ENCODE peak calls at places on chromosomes 6 and 20, in eight cellular contexts. I is left ventricle myocardium inferior; C is CD4-positive, alpha-beta memory T cell; Y is GM23248; J is prostate gland; H is psoas muscle; N is kidney; W is right lobe of liver. K is an unnamed sample.
A peak's percentile ranks its signal among the peaks of the same experiment; 100 is the strongest.

GRCh38 chr6:38187285-38187684 is 367.8 kb downstream of the ZFAND3 start:
- DNase-seq in I (no peak), Y (no peak), N (no peak), H (no peak), C (no peak), J (no peak), W (no peak), K (peak; percentile 16)

GRCh38 chr6:157791461-157791860 is 31.6 kb upstream of the SNX9 start:
- DNase-seq in C (no peak), Y (no peak), W (no peak), N (no peak), H (no peak), J (no peak), I (no peak), K (no peak)

GRCh38 chr6:7905416-7905815 is 5.2 kb downstream of the TXNDC5 start:
- DNase-seq in N (no peak), W (no peak), J (no peak), I (no peak), H (no peak), C (no peak), Y (peak; percentile 36), K (no peak)

GRCh38 chr20:61828891-61829290 is 236.8 kb downstream of the TAF4 start:
- DNase-seq in C (no peak), N (peak; percentile 37), I (no peak), H (no peak), Y (no peak), W (peak; percentile 37), J (no peak), K (peak; percentile 58)

GRCh38 chr6:87346700-87347099 is 2.1 kb downstream of the C6orf163 start:
- DNase-seq in Y (no peak), H (no peak), N (no peak), C (no peak), W (no peak), J (no peak), I (no peak), K (no peak)

GRCh38 chr6:156794963-156795362 is 17.8 kb downstream of the ARID1B start:
- DNase-seq in H (no peak), W (no peak), C (no peak), N (no peak), Y (no peak), J (no peak), I (no peak), K (no peak)

GRCh38 chr6:37713529-37714119 is 15.9 kb upstream of the MDGA1 start:
- DNase-seq in Y (peak; percentile 84), W (peak; percentile 19), H (peak; percentile 36), I (no peak), C (no peak), N (no peak), J (no peak), K (no peak)

GRCh38 chr6:111585969-111586315 is 19.7 kb downstream of the TRAF3IP2 start:
- DNase-seq in W (no peak), J (no peak), N (no peak), I (no peak), Y (no peak), H (no peak), C (no peak), K (no peak)

GRCh38 chr20:4633780-4634179 is 87.9 kb upstream of the PRND start:
- DNase-seq in H (no peak), C (no peak), I (no peak), W (no peak), Y (peak; percentile 89), N (no peak), J (no peak), K (no peak)

GRCh38 chr6:134056046-134056445 is 3.6 kb upstream of the SLC2A12 start:
- DNase-seq in W (no peak), C (no peak), Y (no peak), N (no peak), J (no peak), H (no peak), I (no peak), K (no peak)

GRCh38 chr6:123393333-123393732 is 243.4 kb downstream of the TRDN start:
- DNase-seq in C (no peak), J (no peak), H (no peak), Y (peak; percentile 35), N (no peak), I (no peak), W (no peak), K (no peak)

GRCh38 chr6:33428219-33428890 is 8.5 kb downstream of the SYNGAP1 start:
- DNase-seq in H (no peak), C (peak; percentile 54), N (peak; percentile 83), W (no peak), Y (peak; percentile 75), I (no peak), J (no peak), K (peak; percentile 90)

GRCh38 chr6:122033564-122034181 is 365.8 kb upstream of the HSF2 start:
- DNase-seq in J (peak; percentile 14), I (no peak), H (no peak), Y (peak; percentile 81), C (peak; percentile 20), N (no peak), W (no peak), K (no peak)

GRCh38 chr6:164039954-164040375 is 625.4 kb downstream of the QKI start:
- DNase-seq in J (peak; percentile 17), I (peak; percentile 36), W (peak; percentile 68), C (peak; percentile 53), N (peak; percentile 85), H (peak; percentile 27), Y (no peak), K (peak; percentile 81)

GRCh38 chr6:105600342-105601293 is 197.7 kb upstream of the PREP start:
- DNase-seq in C (no peak), N (no peak), H (no peak), J (no peak), W (no peak), Y (peak; percentile 61), I (no peak), K (no peak)

GRCh38 chr20:43446361-43446879 is 11.3 kb upstream of the SRSF6 start:
- DNase-seq in I (no peak), W (no peak), H (no peak), J (no peak), C (no peak), N (no peak), Y (peak; percentile 39), K (peak; percentile 38)

GRCh38 chr20:41078329-41078728 is 49.7 kb downstream of the TOP1 start:
- DNase-seq in I (no peak), J (peak; percentile 38), N (no peak), Y (peak; percentile 67), W (no peak), C (no peak), H (no peak), K (no peak)

GRCh38 chr6:40506956-40507355 is 80.2 kb downstream of the LRFN2 start:
- DNase-seq in C (no peak), H (no peak), N (no peak), J (no peak), Y (peak; percentile 68), W (no peak), I (no peak), K (no peak)

GRCh38 chr6:40511884-40512283 is 75.3 kb downstream of the LRFN2 start:
- DNase-seq in H (no peak), N (no peak), J (no peak), C (no peak), Y (no peak), I (no peak), W (no peak), K (no peak)

GRCh38 chr6:40509716-40510260 is 77.4 kb downstream of the LRFN2 start:
- DNase-seq in N (no peak), H (no peak), C (no peak), J (no peak), I (no peak), Y (no peak), W (no peak), K (no peak)

GRCh38 chr6:40510442-40510841 is 76.7 kb downstream of the LRFN2 start:
- DNase-seq in N (no peak), Y (no peak), J (no peak), W (no peak), I (no peak), C (no peak), H (no peak), K (no peak)

DNA sequence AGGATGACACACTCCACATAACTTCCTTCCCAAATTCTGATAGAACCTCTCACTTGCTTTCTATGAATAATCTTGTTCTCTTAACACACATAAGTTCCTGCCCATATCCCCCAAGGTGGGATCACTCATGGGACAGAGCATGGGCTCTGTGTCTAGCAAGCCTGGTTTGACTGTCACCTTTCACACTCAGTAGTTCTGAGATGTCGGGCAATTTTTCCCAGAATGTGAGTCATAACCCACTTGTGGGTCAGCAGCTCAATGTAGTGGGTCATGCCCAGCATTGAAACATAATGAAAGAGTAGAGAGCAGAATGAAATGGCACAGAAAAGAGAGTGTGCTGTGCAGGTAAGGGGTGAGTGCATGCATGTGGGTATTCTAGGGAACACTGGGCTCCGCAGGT is 78.0 kb downstream of the LRFN2 start:
- DNase-seq in C (no peak), H (no peak), J (no peak), N (no peak), I (no peak), W (no peak), Y (no peak), K (no peak)
- H3K27ac ChIP-seq in C (no peak overlapping the region), H (no peak overlapping the region), J (no peak overlapping the region), N (no peak overlapping the region), I (no peak overlapping the region), W (no peak overlapping the region), Y (no peak overlapping the region), K (no peak overlapping the region)

GRCh38 chr6:56838965-56839364 is 115.9 kb upstream of the BEND6 start:
- DNase-seq in J (no peak), N (no peak), H (no peak), C (no peak), W (no peak), I (no peak), Y (no peak), K (no peak)
- H3K4me1 ChIP-seq in J (no peaks in the 10 kb centered on the region), N (no peaks in the 10 kb centered on the region), H (peaks cover 36% of the 10 kb centered on the region), C (peaks cover 7% of the 10 kb centered on the region), W (no peaks in the 10 kb centered on the region), I (peaks cover 84% of the 10 kb centered on the region), Y (peaks cover 45% of the 10 kb centered on the region), K (peaks cover 9% of the 10 kb centered on the region)

GRCh38 chr6:57180596-57180995 is 8.5 kb downstream of the BAG2 start:
- DNase-seq in I (no peak), J (no peak), Y (no peak), N (no peak), W (no peak), H (no peak), C (no peak), K (no peak)

GRCh38 chr6:57177545-57178225 is 5.6 kb downstream of the BAG2 start:
- DNase-seq in J (no peak), N (peak; percentile 74), W (no peak), H (peak; percentile 44), I (peak; percentile 36), Y (peak; percentile 67), C (no peak), K (no peak)

DNA sequence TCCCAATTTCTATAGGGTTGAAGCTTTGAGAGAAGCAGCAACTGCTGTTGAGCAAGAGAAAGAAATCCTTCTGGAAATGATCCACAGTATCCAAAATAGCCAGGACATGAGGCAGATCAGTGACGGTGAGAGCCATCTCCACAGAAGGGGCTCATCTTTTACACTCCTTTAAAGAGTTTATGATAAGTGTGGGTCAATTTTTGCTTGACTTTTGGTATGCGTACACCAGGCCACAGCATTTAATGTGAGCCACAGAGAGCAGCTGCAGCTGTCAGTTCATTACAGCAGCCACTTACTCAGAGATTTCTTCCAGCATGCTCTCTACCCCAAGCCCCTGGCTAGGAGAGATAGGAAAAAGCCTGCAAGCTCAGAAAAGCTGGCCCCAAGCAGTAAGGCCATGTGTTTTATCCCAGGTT is 9.9 kb downstream of the BAG2 start:
- DNase-seq in N (no peak), W (no peak), C (no peak), I (no peak), H (no peak), Y (no peak), J (no peak), K (no peak)
- H3K27ac ChIP-seq in N (no peak overlapping the region), W (no peak overlapping the region), C (no peak overlapping the region), I (peak overlapping the region; percentile 57), H (peak overlapping the region; percentile 76), Y (peak overlapping the region; percentile 27), J (peak overlapping the region; percentile 9), K (no peak overlapping the region)

GRCh38 chr20:44495257-44495656 is 19.6 kb downstream of the TTPAL start:
- DNase-seq in H (no peak), C (no peak), J (no peak), I (no peak), Y (peak; percentile 84), N (no peak), W (no peak), K (no peak)
- H3K4me1 ChIP-seq in H (peaks cover 34% of the 10 kb centered on the region), C (no peaks in the 10 kb centered on the region), J (no peaks in the 10 kb centered on the region), I (peaks cover 9% of the 10 kb centered on the region), Y (peaks cover 67% of the 10 kb centered on the region), N (no peaks in the 10 kb centered on the region), W (no peaks in the 10 kb centered on the region), K (no peaks in the 10 kb centered on the region)

K was measured in spleen.